ENCODE peak calls at places on chromosomes 1 and 21, in eight cellular contexts. One of them, this sample, is unnamed.

GRCh38 chr1:198681831-198682756 is 43.3 kb downstream of the PTPRC start:
- DNase-seq in C1 segment of cervical spinal cord: peak; percentile 9
- DNase-seq in cerebellum: no peak
- DNase-seq in transverse colon: peak; percentile 74
- DNase-seq in HTR-8/SVneo: peak; percentile 60
- DNase-seq in epithelial cell of prostate: peak; percentile 53
- DNase-seq in NCI-H1436 treated with DMSO at 0.1 percent for 48 hours: peak; percentile 74
- DNase-seq in Panc1: no peak
- DNase-seq in this sample: peak; percentile 77

GRCh38 chr1:217982711-217983405 is 302.2 kb upstream of the RRP15 start:
- DNase-seq in epithelial cell of prostate: no peak
- DNase-seq in cerebellum: no peak
- DNase-seq in NCI-H1436 treated with DMSO at 0.1 percent for 48 hours: no peak
- DNase-seq in C1 segment of cervical spinal cord: no peak
- DNase-seq in HTR-8/SVneo: no peak
- DNase-seq in transverse colon: no peak
- DNase-seq in Panc1: no peak
- DNase-seq in this sample: no peak

GRCh38 chr1:153261793-153262371 is 2.4 kb downstream of the LORICRIN start:
- DNase-seq in transverse colon: no peak
- DNase-seq in cerebellum: no peak
- DNase-seq in HTR-8/SVneo: no peak
- DNase-seq in C1 segment of cervical spinal cord: no peak
- DNase-seq in epithelial cell of prostate: no peak
- DNase-seq in NCI-H1436 treated with DMSO at 0.1 percent for 48 hours: no peak
- DNase-seq in Panc1: no peak
- DNase-seq in this sample: no peak

GRCh38 chr1:45753248-45754037 is 3.0 kb upstream of the IPP start:
- DNase-seq in epithelial cell of prostate: no peak
- DNase-seq in cerebellum: no peak
- DNase-seq in NCI-H1436 treated with DMSO at 0.1 percent for 48 hours: no peak
- DNase-seq in C1 segment of cervical spinal cord: no peak
- DNase-seq in Panc1: no peak
- DNase-seq in transverse colon: no peak
- DNase-seq in HTR-8/SVneo: no peak
- DNase-seq in this sample: no peak

GRCh38 chr1:204417231-204417997 is 5.8 kb upstream of the PPP1R15B start:
- DNase-seq in HTR-8/SVneo: peak; percentile 88
- DNase-seq in NCI-H1436 treated with DMSO at 0.1 percent for 48 hours: no peak
- DNase-seq in epithelial cell of prostate: peak; percentile 96
- DNase-seq in transverse colon: peak; percentile 69
- DNase-seq in C1 segment of cervical spinal cord: no peak
- DNase-seq in cerebellum: no peak
- DNase-seq in Panc1: peak; percentile 78
- DNase-seq in this sample: no peak

GRCh38 chr1:233327938-233328660 is 575 bp downstream of the MAP3K21 start:
- DNase-seq in HTR-8/SVneo: peak; percentile 14
- DNase-seq in NCI-H1436 treated with DMSO at 0.1 percent for 48 hours: no peak
- DNase-seq in C1 segment of cervical spinal cord: no peak
- DNase-seq in Panc1: no peak
- DNase-seq in cerebellum: peak; percentile 35
- DNase-seq in transverse colon: peak; percentile 32
- DNase-seq in epithelial cell of prostate: no peak
- DNase-seq in this sample: peak; percentile 6

GRCh38 chr21:43988506-43989230 is 23.4 kb upstream of the TRAPPC10 start:
- DNase-seq in C1 segment of cervical spinal cord: no peak
- DNase-seq in Panc1: no peak
- DNase-seq in NCI-H1436 treated with DMSO at 0.1 percent for 48 hours: no peak
- DNase-seq in transverse colon: no peak
- DNase-seq in HTR-8/SVneo: no peak
- DNase-seq in epithelial cell of prostate: no peak
- DNase-seq in cerebellum: no peak
- DNase-seq in this sample: no peak

GRCh38 chr21:36813071-36813470 is 114.2 kb downstream of the SIM2 start:
- DNase-seq in C1 segment of cervical spinal cord: no peak
- DNase-seq in transverse colon: no peak
- DNase-seq in cerebellum: no peak
- DNase-seq in NCI-H1436 treated with DMSO at 0.1 percent for 48 hours: no peak
- DNase-seq in epithelial cell of prostate: no peak
- DNase-seq in HTR-8/SVneo: no peak
- DNase-seq in Panc1: no peak
- DNase-seq in this sample: no peak

GRCh38 chr1:64186138-64186897 is 17.1 kb upstream of the UBE2U start:
- DNase-seq in Panc1: no peak
- DNase-seq in cerebellum: no peak
- DNase-seq in HTR-8/SVneo: no peak
- DNase-seq in transverse colon: no peak
- DNase-seq in epithelial cell of prostate: no peak
- DNase-seq in NCI-H1436 treated with DMSO at 0.1 percent for 48 hours: no peak
- DNase-seq in C1 segment of cervical spinal cord: no peak
- DNase-seq in this sample: no peak

GRCh38 chr21:33281101-33281652 is 15.0 kb downstream of the IL10RB start:
- DNase-seq in cerebellum: no peak
- DNase-seq in C1 segment of cervical spinal cord: no peak
- DNase-seq in Panc1: no peak
- DNase-seq in epithelial cell of prostate: no peak
- DNase-seq in NCI-H1436 treated with DMSO at 0.1 percent for 48 hours: no peak
- DNase-seq in HTR-8/SVneo: no peak
- DNase-seq in transverse colon: no peak
- DNase-seq in this sample: no peak

GRCh38 chr1:27590917-27591508 is 12.9 kb downstream of the AHDC1 start:
- DNase-seq in Panc1: no peak
- DNase-seq in NCI-H1436 treated with DMSO at 0.1 percent for 48 hours: no peak
- DNase-seq in cerebellum: no peak
- DNase-seq in epithelial cell of prostate: no peak
- DNase-seq in C1 segment of cervical spinal cord: no peak
- DNase-seq in HTR-8/SVneo: no peak
- DNase-seq in transverse colon: peak; percentile 72
- DNase-seq in this sample: no peak

GRCh38 chr1:27816921-27817630 is 13.5 kb upstream of the PPP1R8 start:
- DNase-seq in epithelial cell of prostate: no peak
- DNase-seq in cerebellum: no peak
- DNase-seq in NCI-H1436 treated with DMSO at 0.1 percent for 48 hours: no peak
- DNase-seq in C1 segment of cervical spinal cord: no peak
- DNase-seq in Panc1: no peak
- DNase-seq in transverse colon: peak; percentile 22
- DNase-seq in HTR-8/SVneo: no peak
- DNase-seq in this sample: no peak